ENCODE peak calls at places on chromosome 12, in six cellular contexts. L is tibial nerve, T is lung, J is left ventricle myocardium inferior, D is endodermal cell, W is fibroblast of pulmonary artery. P is an unnamed sample.
A peak's percentile ranks its signal among the peaks of the same experiment; 100 is the strongest.

GRCh38 chr12:4850857-4851380 is 58.8 kb upstream of the KCNA1 start:
- DNase-seq in T (no peak), J (no peak), W (no peak), L (no peak), D (peak; percentile 39), P (no peak)

GRCh38 chr12:3432176-3432742 is 58.7 kb upstream of the PRMT8 start:
- DNase-seq in L (no peak), W (peak; percentile 2), J (no peak), T (no peak), D (peak; percentile 86), P (no peak)

GRCh38 chr12:29041621-29042020 is 107.5 kb upstream of the FAR2 start:
- DNase-seq in T (no peak), D (no peak), W (peak; percentile 62), J (no peak), L (no peak), P (peak; percentile 84)

GRCh38 chr12:20438307-20438779 is 70.0 kb downstream of the PDE3A start:
- DNase-seq in D (no peak), W (peak; percentile 85), T (no peak), L (no peak), J (no peak), P (peak; percentile 87)

GRCh38 chr12:116687888-116688287 is 50.0 kb downstream of the SPRING1 start:
- DNase-seq in D (peak; percentile 95), J (peak; percentile 46), L (no peak), T (no peak), W (peak; percentile 21), P (peak; percentile 28)

GRCh38 chr12:2075558-2076195 is 22.9 kb downstream of the CACNA1C start:
- DNase-seq in L (no peak), J (peak; percentile 75), W (no peak), D (no peak), T (no peak), P (no peak)

GRCh38 chr12:67854351-67854750 is 134.9 kb upstream of the IFNG-AS1 start:
- DNase-seq in J (no peak), L (no peak), W (no peak), D (no peak), T (no peak), P (no peak)

GRCh38 chr12:43325786-43326185 is 226.2 kb downstream of the ADAMTS20 start:
- DNase-seq in D (no peak), L (no peak), T (no peak), J (no peak), W (no peak), P (no peak)

GRCh38 chr12:66638666-66639065 is 40.2 kb downstream of the GRIP1 start:
- DNase-seq in J (no peak), D (no peak), L (no peak), W (no peak), T (no peak), P (no peak)

GRCh38 chr12:117166107-117166506 is 24.2 kb downstream of the FBXO21 start:
- DNase-seq in L (no peak), W (no peak), J (no peak), T (no peak), D (no peak), P (no peak)

GRCh38 chr12:127060310-127060847 is 1206.6 kb upstream of the TMEM132C start:
- DNase-seq in J (no peak), W (no peak), D (no peak), L (no peak), T (no peak), P (no peak)

GRCh38 chr12:10069099-10069498 is 29.7 kb downstream of the CLEC1A start:
- DNase-seq in W (peak; percentile 3), T (no peak), L (no peak), J (no peak), D (no peak), P (no peak)

GRCh38 chr12:60106207-60106606 is 510.4 kb downstream of the SLC16A7 start:
- DNase-seq in L (no peak), D (no peak), T (no peak), J (no peak), W (peak; percentile 49), P (peak; percentile 59)

GRCh38 chr12:54337854-54338650 is 13.1 kb downstream of the COPZ1 start:
- DNase-seq in D (no peak), L (no peak), W (no peak), T (no peak), J (no peak), P (no peak)

GRCh38 chr12:89507015-89507824 is 17.4 kb downstream of the GALNT4 start:
- DNase-seq in J (no peak), W (peak; percentile 17), L (no peak), D (no peak), T (no peak), P (no peak)

GRCh38 chr12:13405961-13406703 is 209.6 kb downstream of the EMP1 start:
- DNase-seq in J (no peak), W (no peak), D (peak; percentile 29), T (no peak), L (no peak), P (no peak)

GRCh38 chr12:13404111-13404628 is 207.6 kb downstream of the EMP1 start:
- DNase-seq in T (no peak), J (no peak), L (no peak), W (no peak), D (peak; percentile 44), P (no peak)

GRCh38 chr12:13404631-13405473 is 208.3 kb downstream of the EMP1 start:
- DNase-seq in T (no peak), W (no peak), L (no peak), D (peak; percentile 46), J (no peak), P (no peak)
- H3K4me3 ChIP-seq in T (no peak overlapping the region), W (no peak overlapping the region), L (no peak overlapping the region), D (no peak overlapping the region), J (no peak overlapping the region), P (no peak overlapping the region)

DNA sequence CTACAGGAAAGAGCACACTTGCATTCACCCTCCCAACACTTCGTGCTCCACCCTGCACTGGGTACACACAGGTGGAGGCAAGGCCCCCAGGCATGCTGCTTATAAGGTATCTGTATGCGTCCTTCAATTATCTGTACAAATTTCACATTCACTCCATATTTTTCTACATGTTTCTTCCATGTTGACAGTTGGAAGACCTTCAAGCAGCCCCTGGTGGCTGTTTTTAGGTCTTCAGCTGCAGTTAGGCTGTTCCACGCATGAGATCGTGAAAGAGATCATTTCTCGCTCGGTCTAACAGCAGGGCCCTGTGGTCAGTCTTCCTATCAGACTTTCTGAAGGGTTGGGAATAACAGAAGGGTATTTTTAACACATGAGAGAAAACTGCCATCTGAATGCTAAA is 47.1 kb downstream of the PLXNC1 start:
- DNase-seq in T (no peak), L (no peak), J (no peak), W (no peak), D (no peak), P (no peak)
- TF ChIP-seq CTCF in T (no peak), L (no peak), J (no peak), W (peak; percentile 5), D (peak; percentile 75), P (no peak)

GRCh38 chr12:90939382-90939781 is 15.6 kb downstream of the CCER1 start:
- DNase-seq in L (no peak), W (peak; percentile 48), J (no peak), T (no peak), D (no peak), P (peak; percentile 27)

GRCh38 chr12:90940872-90941499 is 14.0 kb downstream of the CCER1 start:
- DNase-seq in J (no peak), D (no peak), W (peak; percentile 83), T (no peak), L (no peak), P (peak; percentile 82)

GRCh38 chr12:90936230-90937005 is 18.6 kb downstream of the CCER1 start:
- DNase-seq in L (no peak), D (peak; percentile 62), J (no peak), T (no peak), W (no peak), P (no peak)

GRCh38 chr12:90943248-90943647 is 11.7 kb downstream of the CCER1 start:
- DNase-seq in J (no peak), W (no peak), T (no peak), L (no peak), D (no peak), P (no peak)

GRCh38 chr12:90938451-90938850 is 16.5 kb downstream of the CCER1 start:
- DNase-seq in W (peak; percentile 75), T (no peak), L (no peak), J (no peak), D (no peak), P (peak; percentile 65)
- H3K4me3 ChIP-seq in W (no peak overlapping the region), T (no peak overlapping the region), L (no peak overlapping the region), J (no peak overlapping the region), D (no peak overlapping the region), P (no peak overlapping the region)

DNA sequence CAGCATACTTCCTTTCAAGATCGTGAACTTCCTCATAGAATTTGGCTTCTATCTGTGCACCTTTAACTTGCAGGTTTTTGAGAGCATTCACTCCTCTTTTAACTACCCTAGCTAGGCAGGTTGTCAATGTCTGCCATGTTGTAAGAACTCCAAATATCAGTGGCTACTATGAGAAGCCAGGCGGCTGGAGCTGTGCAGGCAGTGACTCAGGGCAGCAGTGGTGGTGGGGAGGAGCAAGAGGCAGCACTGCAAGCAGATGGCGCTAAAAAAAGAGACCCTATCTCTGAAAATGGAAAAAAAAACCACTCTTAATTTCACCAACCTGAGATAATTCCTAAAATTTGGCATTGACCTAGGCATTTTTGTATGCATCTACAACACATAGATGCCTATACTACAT is 28.5 kb downstream of the YARS2 start:
- DNase-seq in T (no peak), L (no peak), J (no peak), D (peak; percentile 64), W (peak; percentile 15), P (peak; percentile 4)
- TF ChIP-seq CTCF in T (no peak), L (no peak), J (no peak), D (peak; percentile 49), W (no peak), P (no peak)

P was measured in cardiac fibroblast.